ENCODE peak calls at places on chromosomes 2 and 18, in ten cellular contexts. U is lung; D is right cardiac atrium; P is K562; B is body of pancreas; A is heart right ventricle; S is GM23338; E is upper lobe of left lung; C is CD8-positive, alpha-beta T cell; G is psoas muscle. Y is an unnamed sample.

GRCh38 chr2:48001498-48001897 is 95.2 kb upstream of the FBXO11 start:
- ATAC-seq in D (no peak), U (no peak), P (no peak), E (no peak), C (no peak), G (no peak), B (no peak), A (no peak), S (no peak), Y (no peak)

GRCh38 chr2:122322815-122323214 is 567.4 kb downstream of the TSN start:
- ATAC-seq in C (no peak), A (no peak), U (no peak), S (peak; percentile 62), P (no peak), B (no peak), E (no peak), D (no peak), G (no peak), Y (no peak)

GRCh38 chr2:148282201-148282600 is 261.3 kb downstream of the MBD5 start:
- ATAC-seq in C (no peak), G (no peak), S (no peak), U (no peak), B (no peak), A (no peak), D (no peak), P (no peak), E (no peak), Y (no peak)

GRCh38 chr2:110866496-110866895 is 134.1 kb downstream of the ACOXL start:
- ATAC-seq in P (no peak), E (no peak), B (no peak), S (peak; percentile 64), D (no peak), G (no peak), A (no peak), C (no peak), U (no peak), Y (no peak)

GRCh38 chr2:120826716-120827410 is 91.2 kb downstream of the GLI2 start:
- ATAC-seq in C (no peak), B (no peak), S (no peak), A (peak; percentile 60), E (no peak), P (no peak), U (no peak), G (no peak), D (peak; percentile 43), Y (no peak)

GRCh38 chr2:31944828-31945571 is 65.8 kb downstream of the MEMO1 start:
- ATAC-seq in B (no peak), A (no peak), C (no peak), D (no peak), U (no peak), P (peak; percentile 52), G (no peak), E (no peak), S (no peak), Y (no peak)

GRCh38 chr2:216044883-216045499 is 31.6 kb upstream of the MREG start:
- ATAC-seq in E (no peak), P (no peak), D (no peak), A (no peak), G (no peak), B (no peak), C (no peak), S (no peak), U (no peak), Y (no peak)

GRCh38 chr18:45621068-45621511 is 5.8 kb downstream of the SLC14A2 start:
- ATAC-seq in D (no peak), P (peak; percentile 79), B (peak; percentile 58), U (no peak), A (peak; percentile 10), C (peak; percentile 56), S (peak; percentile 75), G (peak; percentile 40), E (no peak), Y (no peak)

GRCh38 chr2:111653913-111654312 is 230.1 kb downstream of the ANAPC1 start:
- ATAC-seq in C (no peak), E (peak; percentile 50), B (no peak), U (no peak), G (no peak), P (no peak), S (peak; percentile 56), A (no peak), D (no peak), Y (no peak)

GRCh38 chr2:86372641-86373502 is 35.4 kb upstream of the REEP1 start:
- ATAC-seq in P (peak; percentile 83), B (peak; percentile 78), G (peak; percentile 73), S (peak; percentile 90), D (peak; percentile 71), U (peak; percentile 56), C (no peak), A (peak; percentile 78), E (peak; percentile 67), Y (peak; percentile 77)

GRCh38 chr2:25416674-25417073 is 74.9 kb upstream of the DNMT3A start:
- ATAC-seq in G (no peak), P (no peak), S (no peak), B (no peak), A (no peak), C (no peak), E (no peak), D (no peak), U (no peak), Y (no peak)

GRCh38 chr2:161122772-161123530 is 37.3 kb upstream of the TANK start:
- ATAC-seq in C (no peak), A (peak; percentile 91), E (peak; percentile 77), D (peak; percentile 94), S (peak; percentile 56), B (peak; percentile 98), G (peak; percentile 89), U (peak; percentile 86), P (peak; percentile 87), Y (peak; percentile 95)

GRCh38 chr2:43389581-43390466 is 163.4 kb upstream of the ZFP36L2 start:
- ATAC-seq in P (no peak), U (no peak), E (no peak), A (no peak), G (no peak), S (no peak), C (no peak), B (no peak), D (no peak), Y (no peak)

GRCh38 chr2:96954490-96954846 is 31.9 kb downstream of the FAM178B start:
- ATAC-seq in E (no peak), G (no peak), D (no peak), A (no peak), C (no peak), U (no peak), S (no peak), P (no peak), B (no peak), Y (no peak)

DNA sequence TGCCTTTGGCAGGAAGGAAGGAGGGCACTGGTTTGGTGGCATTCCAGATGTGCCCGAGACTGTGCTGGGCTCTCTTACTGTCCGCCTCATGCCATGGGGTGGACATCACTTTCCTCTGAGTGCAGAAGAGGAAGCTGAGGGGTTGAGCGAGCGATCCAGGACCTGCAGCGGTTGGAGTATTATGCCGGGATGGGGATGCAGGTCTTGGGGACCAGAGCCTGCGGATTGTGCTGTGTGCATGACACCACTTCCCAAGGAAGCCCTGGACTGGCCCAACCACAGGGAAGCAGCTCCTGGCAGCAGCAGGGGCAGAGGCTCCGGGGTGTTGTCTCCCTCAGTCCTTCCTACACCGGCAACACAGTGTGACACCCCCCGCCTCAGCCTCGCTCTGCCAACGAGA is 44.5 kb downstream of the ATP6V1C2 start:
- ATAC-seq in E (no peak), B (no peak), C (no peak), D (no peak), U (no peak), A (no peak), P (no peak), G (no peak), S (no peak), Y (no peak)
- H3K4me1 ChIP-seq in E (no peaks in the 10 kb centered on the region), B (no peaks in the 10 kb centered on the region), C (no peaks in the 10 kb centered on the region), D (no peaks in the 10 kb centered on the region), U (peaks cover 4% of the 10 kb centered on the region), A (no peaks in the 10 kb centered on the region), P (peaks cover 6% of the 10 kb centered on the region), G (no peaks in the 10 kb centered on the region), S (no peaks in the 10 kb centered on the region), Y (no peaks in the 10 kb centered on the region)

GRCh38 chr2:106270471-106270891 is 76.4 kb upstream of the UXS1 start:
- ATAC-seq in E (peak; percentile 74), G (peak; percentile 19), D (peak; percentile 66), U (no peak), B (no peak), C (no peak), A (peak; percentile 69), S (peak; percentile 57), P (peak; percentile 59), Y (no peak)
- H3K4me3 ChIP-seq in E (peak overlapping the region; percentile 45), G (peak overlapping the region; percentile 65), D (no peak overlapping the region), U (no peak overlapping the region), B (no peak overlapping the region), C (peak overlapping the region; percentile 57), A (peak overlapping the region; percentile 43), S (peak overlapping the region; percentile 73), P (peak overlapping the region; percentile 21), Y (no peak overlapping the region)

GRCh38 chr2:58539973-58540372 is 298.8 kb upstream of the FANCL start:
- ATAC-seq in S (peak; percentile 84), A (no peak), E (no peak), G (no peak), B (no peak), U (no peak), D (no peak), C (no peak), P (no peak), Y (no peak)

GRCh38 chr2:58533376-58533775 is 292.3 kb upstream of the FANCL start:
- ATAC-seq in D (no peak), P (no peak), A (no peak), S (no peak), G (no peak), U (no peak), B (no peak), E (no peak), C (no peak), Y (no peak)

GRCh38 chr2:58532641-58533040 is 291.5 kb upstream of the FANCL start:
- ATAC-seq in C (no peak), D (no peak), S (no peak), E (no peak), A (no peak), U (no peak), B (no peak), G (no peak), P (no peak), Y (no peak)

GRCh38 chr2:58535994-58536393 is 294.9 kb upstream of the FANCL start:
- ATAC-seq in B (no peak), U (no peak), G (no peak), D (no peak), A (no peak), E (no peak), C (no peak), S (no peak), P (no peak), Y (no peak)

DNA sequence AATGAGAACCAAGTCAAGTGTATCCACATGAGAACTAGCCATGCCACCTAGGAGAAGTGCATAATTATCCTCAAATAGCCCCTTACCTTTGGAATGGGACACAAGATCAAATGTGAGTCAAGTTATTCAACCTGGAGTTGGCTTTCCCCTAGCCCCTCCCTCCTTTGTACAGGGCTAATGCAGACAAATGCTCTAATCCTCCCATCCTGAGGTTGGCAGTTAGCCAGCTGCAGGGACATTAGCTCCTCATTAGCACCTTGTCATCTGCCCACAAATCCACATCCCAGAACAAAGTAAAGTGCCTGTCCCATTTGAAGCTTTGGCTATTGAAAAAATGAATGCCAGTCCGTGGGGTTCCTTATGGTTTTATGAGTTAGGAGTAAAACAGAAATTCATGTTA is 294.1 kb upstream of the FANCL start:
- ATAC-seq in D (no peak), S (peak; percentile 73), C (no peak), G (no peak), A (no peak), U (no peak), P (no peak), E (no peak), B (no peak), Y (no peak)
- H3K4me1 ChIP-seq in D (no peaks in the 10 kb centered on the region), S (peaks cover 60% of the 10 kb centered on the region), C (no peaks in the 10 kb centered on the region), G (no peaks in the 10 kb centered on the region), A (no peaks in the 10 kb centered on the region), U (no peaks in the 10 kb centered on the region), P (no peaks in the 10 kb centered on the region), E (no peaks in the 10 kb centered on the region), B (no peaks in the 10 kb centered on the region), Y (no peaks in the 10 kb centered on the region)

GRCh38 chr18:22563098-22563707 is 145.5 kb upstream of the CTAGE1 start:
- ATAC-seq in G (peak; percentile 72), P (peak; percentile 78), B (peak; percentile 73), U (peak; percentile 73), E (peak; percentile 89), A (peak; percentile 74), S (peak; percentile 65), C (peak; percentile 78), D (peak; percentile 73), Y (peak; percentile 69)
- H3K4me3 ChIP-seq in G (no peak overlapping the region), P (no peak overlapping the region), B (no peak overlapping the region), U (no peak overlapping the region), E (no peak overlapping the region), A (peak overlapping the region; percentile 74), S (no peak overlapping the region), C (no peak overlapping the region), D (peak overlapping the region; percentile 68), Y (no peak overlapping the region)